ENCODE peak calls at places on chromosomes 7 and 10, in seven cellular contexts. M, Q, T, I, B, E and N are unnamed samples.

GRCh38 chr10:91758303-91759146 is 39.7 kb upstream of the TNKS2 start:
- DNase-seq in M (no peak), Q (peak; percentile 13), T (no peak), I (peak; percentile 50), B (peak; percentile 36), E (peak; percentile 16), N (peak; percentile 61)

GRCh38 chr10:111551001-111551400 is 474.2 kb downstream of the ADRA2A start:
- DNase-seq in M (no peak), Q (no peak), T (no peak), I (no peak), B (no peak), E (no peak), N (no peak)

GRCh38 chr10:86506499-86506898 is 15.1 kb downstream of the WAPL start:
- DNase-seq in M (no peak), Q (no peak), T (no peak), I (no peak), B (no peak), E (no peak), N (no peak)

GRCh38 chr10:125192620-125193019 is 32.3 kb upstream of the CTBP2 start:
- DNase-seq in M (no peak), Q (no peak), T (no peak), I (no peak), B (no peak), E (no peak), N (no peak)

GRCh38 chr7:50207251-50207564 is 97.3 kb upstream of the IKZF1 start:
- DNase-seq in M (no peak), Q (no peak), T (no peak), I (no peak), B (no peak), E (no peak), N (no peak)

GRCh38 chr7:115476666-115477065 is 553.9 kb downstream of the TFEC start:
- DNase-seq in M (no peak), Q (no peak), T (no peak), I (no peak), B (no peak), E (no peak), N (no peak)

GRCh38 chr7:47392241-47392759 is 189.6 kb downstream of the TNS3 start:
- DNase-seq in M (no peak), Q (peak; percentile 70), T (no peak), I (no peak), B (no peak), E (no peak), N (no peak)

GRCh38 chr10:99395750-99396445 is 34.5 kb downstream of the GOT1 start:
- DNase-seq in M (no peak), Q (peak; percentile 32), T (no peak), I (peak; percentile 96), B (no peak), E (no peak), N (peak; percentile 94)

GRCh38 chr10:3720228-3721019 is 64.6 kb downstream of the KLF6 start:
- DNase-seq in M (no peak), Q (peak; percentile 55), T (no peak), I (no peak), B (no peak), E (no peak), N (peak; percentile 11)

GRCh38 chr7:23100697-23101096 is 4.9 kb upstream of the KLHL7 start:
- DNase-seq in M (no peak), Q (no peak), T (no peak), I (no peak), B (no peak), E (no peak), N (no peak)

GRCh38 chr10:100325164-100325563 is 4.9 kb downstream of the PKD2L1 start:
- DNase-seq in M (no peak), Q (no peak), T (no peak), I (no peak), B (no peak), E (no peak), N (no peak)

GRCh38 chr7:109579876-109580275 is 1010.2 kb downstream of the DNAJB9 start:
- DNase-seq in M (no peak), Q (no peak), T (no peak), I (peak; percentile 1), B (no peak), E (no peak), N (no peak)

GRCh38 chr7:88480901-88481300 is 174.2 kb upstream of the STEAP4 start:
- DNase-seq in M (no peak), Q (no peak), T (no peak), I (no peak), B (no peak), E (no peak), N (no peak)

GRCh38 chr7:74289660-74290589 is 718 bp downstream of the CLIP2 start:
- DNase-seq in M (no peak), Q (no peak), T (no peak), I (peak; percentile 58), B (peak; percentile 76), E (peak; percentile 46), N (no peak)

GRCh38 chr10:102669206-102670064 is 25.2 kb downstream of the TRIM8 start:
- DNase-seq in M (no peak), Q (no peak), T (no peak), I (peak; percentile 72), B (peak; percentile 76), E (peak; percentile 49), N (peak; percentile 45)

GRCh38 chr10:121323448-121323847 is 274.8 kb downstream of the FGFR2 start:
- DNase-seq in M (no peak), Q (no peak), T (no peak), I (no peak), B (no peak), E (no peak), N (no peak)

GRCh38 chr7:111292026-111292430 is 201.1 kb downstream of the LRRN3 start:
- DNase-seq in M (no peak), Q (no peak), T (no peak), I (no peak), B (no peak), E (no peak), N (no peak)

GRCh38 chr7:138729444-138729843 is 28.3 kb upstream of the SVOPL start:
- DNase-seq in M (no peak), Q (no peak), T (no peak), I (peak; percentile 25), B (no peak), E (no peak), N (no peak)

GRCh38 chr7:44191171-44191570 is 1.9 kb upstream of the GCK start:
- DNase-seq in M (no peak), Q (no peak), T (no peak), I (no peak), B (no peak), E (no peak), N (no peak)

GRCh38 chr7:5711419-5711818 is 70.0 kb downstream of the RNF216 start:
- DNase-seq in M (no peak), Q (no peak), T (no peak), I (no peak), B (no peak), E (no peak), N (no peak)

GRCh38 chr7:133975130-133975529 is 152.0 kb upstream of the LRGUK start:
- DNase-seq in M (no peak), Q (no peak), T (no peak), I (no peak), B (peak; percentile 49), E (no peak), N (no peak)